ENCODE peak calls at places on chromosomes 4 and X, in five cellular contexts. One of them, this sample, is unnamed.

GRCh38 chr4:54004463-54004862 is 59.9 kb downstream of the CHIC2 start:
- DNase-seq in CD8-positive, alpha-beta T cell: no peak
- DNase-seq in hepatocyte: no peak
- DNase-seq in GM23248: peak; percentile 19
- DNase-seq in Peyer's patch: no peak
- DNase-seq in this sample: no peak

GRCh38 chrX:69309074-69309792 is 144.0 kb upstream of the PJA1 start:
- DNase-seq in hepatocyte: peak; percentile 51
- DNase-seq in CD8-positive, alpha-beta T cell: no peak
- DNase-seq in Peyer's patch: no peak
- DNase-seq in GM23248: no peak
- DNase-seq in this sample: no peak

GRCh38 chr4:18945464-18945863 is 923.9 kb upstream of the LCORL start:
- DNase-seq in CD8-positive, alpha-beta T cell: no peak
- DNase-seq in Peyer's patch: no peak
- DNase-seq in GM23248: no peak
- DNase-seq in hepatocyte: no peak
- DNase-seq in this sample: no peak

GRCh38 chr4:176359590-176359989 is 39.8 kb downstream of the SPCS3 start:
- DNase-seq in hepatocyte: no peak
- DNase-seq in CD8-positive, alpha-beta T cell: no peak
- DNase-seq in Peyer's patch: no peak
- DNase-seq in GM23248: peak; percentile 87
- DNase-seq in this sample: no peak

GRCh38 chr4:169315530-169316306 is 45.0 kb upstream of the SH3RF1 start:
- DNase-seq in hepatocyte: peak; percentile 35
- DNase-seq in GM23248: peak; percentile 47
- DNase-seq in Peyer's patch: no peak
- DNase-seq in CD8-positive, alpha-beta T cell: no peak
- DNase-seq in this sample: no peak

GRCh38 chrX:107561468-107562215 is 66.7 kb upstream of the PRPS1 start:
- DNase-seq in GM23248: no peak
- DNase-seq in CD8-positive, alpha-beta T cell: no peak
- DNase-seq in Peyer's patch: no peak
- DNase-seq in hepatocyte: no peak
- DNase-seq in this sample: no peak

GRCh38 chrX:119729408-119730201 is 28.8 kb upstream of the SOWAHD start:
- DNase-seq in hepatocyte: peak; percentile 66
- DNase-seq in Peyer's patch: peak; percentile 46
- DNase-seq in CD8-positive, alpha-beta T cell: peak; percentile 37
- DNase-seq in GM23248: peak; percentile 79
- DNase-seq in this sample: no peak

GRCh38 chrX:21479695-21480280 is 105.6 kb downstream of the CNKSR2 start:
- DNase-seq in Peyer's patch: no peak
- DNase-seq in CD8-positive, alpha-beta T cell: no peak
- DNase-seq in GM23248: peak; percentile 57
- DNase-seq in hepatocyte: peak; percentile 55
- DNase-seq in this sample: no peak

GRCh38 chr4:136768213-136768924 is 763.9 kb downstream of the PCDH18 start:
- DNase-seq in CD8-positive, alpha-beta T cell: no peak
- DNase-seq in Peyer's patch: no peak
- DNase-seq in GM23248: no peak
- DNase-seq in hepatocyte: no peak
- DNase-seq in this sample: no peak

GRCh38 chr4:1683371-1683902 is 676 bp downstream of the FAM53A start:
- DNase-seq in GM23248: peak; percentile 91
- DNase-seq in hepatocyte: peak; percentile 51
- DNase-seq in Peyer's patch: no peak
- DNase-seq in CD8-positive, alpha-beta T cell: peak; percentile 9
- DNase-seq in this sample: peak; percentile 84

GRCh38 chrX:47133493-47133892 is 11.0 kb downstream of the NDUFB11 start:
- DNase-seq in CD8-positive, alpha-beta T cell: no peak
- DNase-seq in Peyer's patch: no peak
- DNase-seq in hepatocyte: no peak
- DNase-seq in GM23248: no peak
- DNase-seq in this sample: no peak

GRCh38 chr4:187232201-187232600 is 508.5 kb upstream of the FAT1 start:
- DNase-seq in CD8-positive, alpha-beta T cell: no peak
- DNase-seq in hepatocyte: no peak
- DNase-seq in GM23248: no peak
- DNase-seq in Peyer's patch: no peak
- DNase-seq in this sample: no peak

GRCh38 chr4:175784986-175785525 is 27.0 kb downstream of the GPM6A start:
- DNase-seq in hepatocyte: no peak
- DNase-seq in CD8-positive, alpha-beta T cell: no peak
- DNase-seq in Peyer's patch: no peak
- DNase-seq in GM23248: no peak
- DNase-seq in this sample: no peak

GRCh38 chr4:70299643-70300042 is 35.1 kb upstream of the CABS1 start:
- DNase-seq in GM23248: no peak
- DNase-seq in CD8-positive, alpha-beta T cell: no peak
- DNase-seq in Peyer's patch: no peak
- DNase-seq in hepatocyte: no peak
- DNase-seq in this sample: no peak

GRCh38 chr4:140238353-140239041 is 84.5 kb upstream of the MAML3 start:
- DNase-seq in GM23248: peak; percentile 94
- DNase-seq in CD8-positive, alpha-beta T cell: no peak
- DNase-seq in hepatocyte: peak; percentile 67
- DNase-seq in Peyer's patch: peak; percentile 70
- DNase-seq in this sample: peak; percentile 94

GRCh38 chr4:85398276-85398675 is 76.7 kb upstream of the ARHGAP24 start:
- DNase-seq in CD8-positive, alpha-beta T cell: no peak
- DNase-seq in hepatocyte: peak; percentile 10
- DNase-seq in Peyer's patch: no peak
- DNase-seq in GM23248: peak; percentile 75
- DNase-seq in this sample: no peak

GRCh38 chr4:78197947-78198346 is 140.8 kb downstream of the FRAS1 start:
- DNase-seq in Peyer's patch: no peak
- DNase-seq in GM23248: peak; percentile 55
- DNase-seq in CD8-positive, alpha-beta T cell: no peak
- DNase-seq in hepatocyte: no peak
- DNase-seq in this sample: no peak

GRCh38 chr4:174317531-174317930 is 33.8 kb downstream of the CEP44 start:
- DNase-seq in GM23248: peak; percentile 5
- DNase-seq in CD8-positive, alpha-beta T cell: no peak
- DNase-seq in hepatocyte: no peak
- DNase-seq in Peyer's patch: no peak
- DNase-seq in this sample: no peak

GRCh38 chr4:132395576-132395975 is 753.5 kb upstream of the PCDH10 start:
- DNase-seq in Peyer's patch: no peak
- DNase-seq in hepatocyte: no peak
- DNase-seq in GM23248: no peak
- DNase-seq in CD8-positive, alpha-beta T cell: no peak
- DNase-seq in this sample: no peak

GRCh38 chr4:87919951-87920350 is 55.6 kb upstream of the SPP1 start:
- DNase-seq in Peyer's patch: no peak
- DNase-seq in GM23248: no peak
- DNase-seq in hepatocyte: no peak
- DNase-seq in CD8-positive, alpha-beta T cell: no peak
- DNase-seq in this sample: no peak

GRCh38 chr4:183636923-183637322 is 22.1 kb downstream of the RWDD4 start:
- DNase-seq in GM23248: peak; percentile 18
- DNase-seq in hepatocyte: no peak
- DNase-seq in CD8-positive, alpha-beta T cell: no peak
- DNase-seq in Peyer's patch: no peak
- DNase-seq in this sample: peak; percentile 57

GRCh38 chr4:183635333-183635732 is 23.7 kb downstream of the RWDD4 start:
- DNase-seq in hepatocyte: no peak
- DNase-seq in CD8-positive, alpha-beta T cell: no peak
- DNase-seq in Peyer's patch: no peak
- DNase-seq in GM23248: no peak
- DNase-seq in this sample: no peak

GRCh38 chr4:183636488-183636887 is 22.5 kb downstream of the RWDD4 start:
- DNase-seq in hepatocyte: peak; percentile 34
- DNase-seq in CD8-positive, alpha-beta T cell: no peak
- DNase-seq in Peyer's patch: no peak
- DNase-seq in GM23248: no peak
- DNase-seq in this sample: no peak

GRCh38 chr4:183634086-183634485 is 24.9 kb downstream of the RWDD4 start:
- DNase-seq in hepatocyte: no peak
- DNase-seq in Peyer's patch: no peak
- DNase-seq in GM23248: peak; percentile 39
- DNase-seq in CD8-positive, alpha-beta T cell: no peak
- DNase-seq in this sample: no peak

DNA sequence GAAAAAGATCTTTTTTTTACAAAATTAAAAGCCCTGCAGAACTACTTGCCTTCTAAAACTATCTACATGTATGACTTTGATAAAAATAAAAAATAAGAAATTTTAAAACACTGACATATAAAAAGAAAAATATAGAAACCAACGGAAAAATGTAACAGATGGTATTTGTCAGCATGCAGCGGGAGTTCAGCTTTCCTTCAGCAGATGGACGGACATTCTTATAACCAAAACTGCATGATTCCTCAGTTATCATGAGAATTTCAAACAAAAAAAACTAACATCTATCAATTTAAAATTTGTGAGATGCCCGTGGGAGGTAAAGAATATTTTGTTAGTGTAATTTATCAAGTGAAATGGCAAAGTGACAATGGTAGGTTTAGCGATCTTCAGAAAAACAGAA is 23.2 kb downstream of the RWDD4 start:
- DNase-seq in CD8-positive, alpha-beta T cell: no peak
- DNase-seq in hepatocyte: no peak
- DNase-seq in Peyer's patch: no peak
- DNase-seq in GM23248: no peak
- DNase-seq in this sample: no peak
- H3K4me3 ChIP-seq in CD8-positive, alpha-beta T cell: no peak overlapping the region
- H3K4me3 ChIP-seq in hepatocyte: no peak overlapping the region
- H3K4me3 ChIP-seq in Peyer's patch: no peak overlapping the region
- H3K4me3 ChIP-seq in GM23248: no peak overlapping the region
- H3K4me3 ChIP-seq in this sample: no peak overlapping the region

DNA sequence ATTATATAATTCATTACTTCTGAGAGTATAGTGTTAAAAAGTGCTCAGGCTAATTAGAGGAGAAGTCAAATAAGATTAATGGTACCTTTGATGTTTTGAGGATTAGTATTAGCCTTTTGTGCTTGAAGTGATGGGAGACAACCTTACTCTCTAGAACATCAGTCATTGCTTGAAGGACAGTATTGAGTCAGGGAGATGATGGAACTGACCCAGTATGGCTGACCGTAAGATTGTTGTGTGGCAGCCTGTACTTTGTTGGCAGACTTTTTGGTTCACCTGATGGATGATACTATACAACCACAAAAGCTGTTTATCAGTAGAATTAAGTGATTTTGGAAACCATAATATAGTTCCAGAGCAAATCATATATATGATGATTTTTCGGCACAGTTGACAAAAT is 9.9 kb downstream of the OGT start:
- DNase-seq in hepatocyte: no peak
- DNase-seq in CD8-positive, alpha-beta T cell: no peak
- DNase-seq in Peyer's patch: no peak
- DNase-seq in GM23248: peak; percentile 28
- DNase-seq in this sample: no peak
- H3K36me3 ChIP-seq in hepatocyte: no peaks in the 10 kb centered on the region
- H3K36me3 ChIP-seq in CD8-positive, alpha-beta T cell: peaks cover 25% of the 10 kb centered on the region
- H3K36me3 ChIP-seq in Peyer's patch: no peaks in the 10 kb centered on the region
- H3K36me3 ChIP-seq in GM23248: peaks cover 9% of the 10 kb centered on the region
- H3K36me3 ChIP-seq in this sample: no peaks in the 10 kb centered on the region

GRCh38 chrX:72108666-72109065 is 23.0 kb downstream of the RTL5 start:
- DNase-seq in CD8-positive, alpha-beta T cell: no peak
- DNase-seq in Peyer's patch: no peak
- DNase-seq in hepatocyte: no peak
- DNase-seq in GM23248: no peak
- DNase-seq in this sample: no peak

GRCh38 chrX:72107320-72107719 is 24.4 kb downstream of the RTL5 start:
- DNase-seq in hepatocyte: no peak
- DNase-seq in CD8-positive, alpha-beta T cell: no peak
- DNase-seq in Peyer's patch: no peak
- DNase-seq in GM23248: peak; percentile 81
- DNase-seq in this sample: no peak

GRCh38 chrX:72110051-72110926 is 21.4 kb downstream of the RTL5 start:
- DNase-seq in hepatocyte: no peak
- DNase-seq in Peyer's patch: no peak
- DNase-seq in GM23248: no peak
- DNase-seq in CD8-positive, alpha-beta T cell: no peak
- DNase-seq in this sample: no peak

GRCh38 chrX:72105436-72105835 is 26.3 kb downstream of the RTL5 start:
- DNase-seq in Peyer's patch: no peak
- DNase-seq in CD8-positive, alpha-beta T cell: no peak
- DNase-seq in hepatocyte: no peak
- DNase-seq in GM23248: no peak
- DNase-seq in this sample: no peak

GRCh38 chrX:72107841-72108590 is 23.7 kb downstream of the RTL5 start:
- DNase-seq in GM23248: no peak
- DNase-seq in Peyer's patch: no peak
- DNase-seq in CD8-positive, alpha-beta T cell: no peak
- DNase-seq in hepatocyte: no peak
- DNase-seq in this sample: no peak
- H3K27ac ChIP-seq in GM23248: no peak overlapping the region
- H3K27ac ChIP-seq in Peyer's patch: no peak overlapping the region
- H3K27ac ChIP-seq in CD8-positive, alpha-beta T cell: no peak overlapping the region
- H3K27ac ChIP-seq in hepatocyte: no peak overlapping the region
- H3K27ac ChIP-seq in this sample: no peak overlapping the region

GRCh38 chrX:25618248-25618647 is 519.9 kb upstream of the MAGEB18 start:
- DNase-seq in CD8-positive, alpha-beta T cell: no peak
- DNase-seq in GM23248: no peak
- DNase-seq in Peyer's patch: no peak
- DNase-seq in hepatocyte: no peak
- DNase-seq in this sample: no peak
- H3K4me3 ChIP-seq in CD8-positive, alpha-beta T cell: no peak overlapping the region
- H3K4me3 ChIP-seq in GM23248: no peak overlapping the region
- H3K4me3 ChIP-seq in Peyer's patch: no peak overlapping the region
- H3K4me3 ChIP-seq in hepatocyte: no peak overlapping the region
- H3K4me3 ChIP-seq in this sample: no peak overlapping the region

GRCh38 chr4:99885063-99885664 is 9.1 kb downstream of the LAMTOR3 start:
- DNase-seq in GM23248: peak; percentile 61
- DNase-seq in hepatocyte: peak; percentile 56
- DNase-seq in Peyer's patch: no peak
- DNase-seq in CD8-positive, alpha-beta T cell: no peak
- DNase-seq in this sample: no peak
- H3K36me3 ChIP-seq in GM23248: peaks cover 72% of the 10 kb centered on the region
- H3K36me3 ChIP-seq in hepatocyte: no peaks in the 10 kb centered on the region
- H3K36me3 ChIP-seq in Peyer's patch: no peaks in the 10 kb centered on the region
- H3K36me3 ChIP-seq in CD8-positive, alpha-beta T cell: peaks cover 12% of the 10 kb centered on the region
- H3K36me3 ChIP-seq in this sample: peaks cover 2% of the 10 kb centered on the region

GRCh38 chrX:131802836-131803626 is 220.1 kb upstream of the STK26 start:
- DNase-seq in hepatocyte: no peak
- DNase-seq in CD8-positive, alpha-beta T cell: no peak
- DNase-seq in GM23248: no peak
- DNase-seq in Peyer's patch: no peak
- DNase-seq in this sample: peak; percentile 80
- H3K27ac ChIP-seq in hepatocyte: no peak overlapping the region
- H3K27ac ChIP-seq in CD8-positive, alpha-beta T cell: no peak overlapping the region
- H3K27ac ChIP-seq in GM23248: no peak overlapping the region
- H3K27ac ChIP-seq in Peyer's patch: peak overlapping the region; percentile 67
- H3K27ac ChIP-seq in this sample: no peak overlapping the region

GRCh38 chr4:82898322-82899243 is 2.0 kb upstream of the THAP9 start:
- DNase-seq in hepatocyte: peak; percentile 61
- DNase-seq in Peyer's patch: no peak
- DNase-seq in CD8-positive, alpha-beta T cell: no peak
- DNase-seq in GM23248: peak; percentile 95
- DNase-seq in this sample: no peak
- H3K4me3 ChIP-seq in hepatocyte: peak overlapping the region; percentile 58
- H3K4me3 ChIP-seq in Peyer's patch: peak overlapping the region; percentile 73
- H3K4me3 ChIP-seq in CD8-positive, alpha-beta T cell: peak overlapping the region; percentile 84
- H3K4me3 ChIP-seq in GM23248: peak overlapping the region; percentile 96
- H3K4me3 ChIP-seq in this sample: peak overlapping the region; percentile 90